ENCODE peak calls at places on chromosomes 3 and 15, in six cellular contexts. F, L, S, C, I and G are unnamed samples.

GRCh38 chr3:80215191-80215590 is 447.4 kb upstream of the ROBO1 start:
- DNase-seq in L (no peak), S (no peak), F (no peak), C (no peak), I (no peak), G (no peak)

GRCh38 chr3:76859596-76859995 is 180.3 kb upstream of the ROBO2 start:
- DNase-seq in F (no peak), C (no peak), L (no peak), I (no peak), S (no peak), G (no peak)

GRCh38 chr3:85691196-85691595 is 732.4 kb downstream of the CADM2 start:
- DNase-seq in C (no peak), S (no peak), F (no peak), I (no peak), L (no peak), G (no peak)

GRCh38 chr3:18633002-18633401 is 207.9 kb upstream of the SATB1 start:
- DNase-seq in F (no peak), S (no peak), C (no peak), L (no peak), I (no peak), G (no peak)

GRCh38 chr15:48939686-48940085 is 24.0 kb downstream of the SHC4 start:
- DNase-seq in I (no peak), F (no peak), L (no peak), S (peak; percentile 88), C (no peak), G (no peak)

GRCh38 chr15:71780349-71780976 is 29.9 kb upstream of the NR2E3 start:
- DNase-seq in I (peak; percentile 28), F (no peak), S (no peak), C (peak; percentile 13), L (peak; percentile 24), G (no peak)

GRCh38 chr3:146390967-146391366 is 78.4 kb downstream of the PLSCR2 start:
- DNase-seq in F (peak; percentile 29), I (no peak), L (no peak), C (no peak), S (no peak), G (no peak)

GRCh38 chr15:44492672-44493071 is 44.3 kb upstream of the EIF3J start:
- DNase-seq in C (no peak), F (no peak), I (no peak), L (no peak), S (no peak), G (no peak)

GRCh38 chr3:169964176-169964575 is 2.4 kb upstream of the SEC62 start:
- DNase-seq in F (no peak), S (peak; percentile 74), C (no peak), I (no peak), L (no peak), G (no peak)

GRCh38 chr3:188362405-188362831 is 208.5 kb downstream of the LPP start:
- DNase-seq in C (no peak), S (no peak), L (no peak), I (no peak), F (no peak), G (no peak)

GRCh38 chr15:81968691-81969090 is 77.1 kb downstream of the MEX3B start:
- DNase-seq in F (no peak), C (no peak), I (no peak), S (no peak), L (no peak), G (no peak)

GRCh38 chr3:23809840-23810341 is 4.1 kb downstream of the UBE2E1 start:
- DNase-seq in I (no peak), L (no peak), S (no peak), C (no peak), F (no peak), G (no peak)

GRCh38 chr15:79812536-79812935 is 84.3 kb downstream of the MTHFS start:
- DNase-seq in F (no peak), C (no peak), S (no peak), I (no peak), L (no peak), G (no peak)

GRCh38 chr3:126208182-126208581 is 27.8 kb upstream of the ALDH1L1 start:
- DNase-seq in C (no peak), F (no peak), I (no peak), S (no peak), L (no peak), G (no peak)

GRCh38 chr3:13659221-13659969 is 110.5 kb downstream of the FBLN2 start:
- DNase-seq in S (no peak), L (no peak), F (no peak), I (no peak), C (no peak), G (no peak)

GRCh38 chr3:162525052-162525451 is 1028.4 kb downstream of the OTOL1 start:
- DNase-seq in I (no peak), S (peak; percentile 49), C (no peak), L (no peak), F (no peak), G (no peak)

GRCh38 chr3:40317061-40317676 is 7.7 kb downstream of the EIF1B start:
- DNase-seq in F (peak; percentile 19), C (peak; percentile 31), S (peak; percentile 31), L (peak; percentile 41), I (peak; percentile 21), G (no peak)

GRCh38 chr15:55003900-55004879 is 192.6 kb downstream of the RSL24D1 start:
- DNase-seq in C (no peak), L (no peak), I (no peak), S (no peak), F (peak; percentile 27), G (no peak)

GRCh38 chr15:29613951-29614382 is 208.3 kb downstream of the TJP1 start:
- DNase-seq in S (no peak), C (no peak), L (no peak), F (no peak), I (no peak), G (no peak)

GRCh38 chr15:78907577-78907976 is 34.9 kb downstream of the MORF4L1 start:
- DNase-seq in S (no peak), I (no peak), C (no peak), L (no peak), F (no peak), G (no peak)

GRCh38 chr3:64316971-64317370 is 91.7 kb upstream of the PRICKLE2 start:
- DNase-seq in L (no peak), F (no peak), S (no peak), C (no peak), I (no peak), G (no peak)

GRCh38 chr3:136805795-136806194 is 13.1 kb upstream of the SLC35G2 start:
- DNase-seq in S (no peak), F (no peak), I (no peak), L (no peak), C (no peak), G (no peak)

GRCh38 chr15:86591994-86592746 is 512.5 kb downstream of the AGBL1 start:
- DNase-seq in L (no peak), S (no peak), C (no peak), F (peak; percentile 40), I (no peak), G (peak; percentile 81)

GRCh38 chr3:38545983-38546382 is 49.8 kb downstream of the EXOG start:
- DNase-seq in F (no peak), C (no peak), I (no peak), S (no peak), L (no peak), G (no peak)